ENCODE peak calls at places on chromosomes 5 and 9, in five cellular contexts. X, R, L, G and I are unnamed samples.

GRCh38 chr5:97764700-97765099 is 581.7 kb upstream of the RIOK2 start:
- DNase-seq in X (no peak), R (no peak), L (peak), G (peak), I (peak)

GRCh38 chr9:92385953-92386352 is 18.4 kb downstream of the OGN start:
- DNase-seq in X (no peak), R (no peak), L (peak), G (peak), I (no peak)

GRCh38 chr9:20804476-20805253 is 120.6 kb downstream of the FOCAD start:
- DNase-seq in X (no peak), R (no peak), L (no peak), G (no peak), I (peak)

GRCh38 chr5:194102-194501 is 2.8 kb downstream of the LRRC14B start:
- DNase-seq in X (no peak), R (no peak), L (no peak), G (no peak), I (no peak)

GRCh38 chr9:134764870-134765269 is 115.7 kb upstream of the FCN2 start:
- DNase-seq in X (no peak), R (no peak), L (no peak), G (no peak), I (no peak)

GRCh38 chr9:129063061-129063460 is 17.9 kb upstream of the DOLPP1 start:
- DNase-seq in X (no peak), R (no peak), L (no peak), G (no peak), I (no peak)

GRCh38 chr5:167271061-167271460 is 1020.4 kb upstream of the WWC1 start:
- DNase-seq in X (no peak), R (no peak), L (no peak), G (no peak), I (no peak)

GRCh38 chr9:125863920-125864319 is 116.7 kb downstream of the PBX3 start:
- DNase-seq in X (no peak), R (no peak), L (no peak), G (no peak), I (no peak)

GRCh38 chr9:34989946-34990635 is 546 bp downstream of the DNAJB5 start:
- DNase-seq in X (peak), R (peak), L (peak), G (peak), I (peak)

GRCh38 chr9:138044485-138045383 is 167.2 kb downstream of the CACNA1B start:
- DNase-seq in X (no peak), R (no peak), L (no peak), G (no peak), I (no peak)

GRCh38 chr9:18756712-18757125 is 276.3 kb downstream of the SAXO1 start:
- DNase-seq in X (no peak), R (no peak), L (no peak), G (no peak), I (no peak)

GRCh38 chr5:4990017-4990416 is 150.1 kb upstream of the ADAMTS16 start:
- DNase-seq in X (no peak), R (no peak), L (no peak), G (no peak), I (no peak)

GRCh38 chr5:159210306-159210722 is 961 bp upstream of the RNF145 start:
- DNase-seq in X (no peak), R (no peak), L (no peak), G (no peak), I (no peak)

GRCh38 chr9:88387733-88388202 is 476 bp upstream of the SPIN1 start:
- DNase-seq in X (no peak), R (no peak), L (peak), G (peak), I (peak)

GRCh38 chr9:135320943-135321342 is 158.6 kb upstream of the PPP1R26 start:
- DNase-seq in X (no peak), R (no peak), L (no peak), G (no peak), I (no peak)

GRCh38 chr9:77063645-77064285 is 44.3 kb downstream of the FOXB2 start:
- DNase-seq in X (no peak), R (no peak), L (peak), G (peak), I (peak)

GRCh38 chr9:131609116-131609830 is 64.0 kb downstream of the PRRT1B start:
- DNase-seq in X (no peak), R (no peak), L (peak), G (no peak), I (peak)

GRCh38 chr5:168851902-168852321 is 272.7 kb upstream of the PANK3 start:
- DNase-seq in X (no peak), R (no peak), L (no peak), G (peak), I (peak)

GRCh38 chr9:36187414-36187813 is 3.3 kb upstream of the CLTA start:
- DNase-seq in X (no peak), R (no peak), L (peak), G (no peak), I (peak)

GRCh38 chr5:139637438-139638089 is 10.6 kb upstream of the CXXC5 start:
- DNase-seq in X (peak), R (no peak), L (peak), G (peak), I (peak)

GRCh38 chr5:171579849-171580505 is 160.5 kb downstream of the FGF18 start:
- DNase-seq in X (no peak), R (no peak), L (no peak), G (no peak), I (no peak)

GRCh38 chr5:56496581-56497063 is 263.5 kb upstream of the ANKRD55 start:
- DNase-seq in X (no peak), R (no peak), L (no peak), G (no peak), I (peak)

DNA sequence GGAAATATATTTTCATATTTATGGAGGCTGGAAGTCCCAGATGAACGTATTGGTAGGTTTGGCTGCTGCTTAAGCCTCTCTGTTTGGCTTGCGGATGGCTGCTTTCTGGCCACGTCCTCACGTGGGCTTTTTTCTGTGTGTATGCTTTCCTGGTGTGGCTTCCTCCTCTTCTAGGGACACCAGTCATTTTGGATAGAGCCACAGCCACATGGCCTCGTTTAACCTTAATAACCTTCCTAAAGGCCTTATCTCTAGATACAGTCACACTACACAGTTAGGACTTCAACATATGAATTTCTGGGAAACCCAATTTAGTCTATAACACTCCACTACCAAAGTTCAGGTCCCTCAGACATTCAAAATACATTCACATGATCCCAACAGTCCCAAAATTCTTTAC is 26.9 kb downstream of the NUTM2F start:
- DNase-seq in X (no peak), R (no peak), L (no peak), G (no peak), I (no peak)
- H4K8ac ChIP-seq in X (no peak), R (no peak), L (no peak), G (no peak), I (no peak)

GRCh38 chr9:120905794-120906248 is 20.8 kb downstream of the TRAF1 start:
- DNase-seq in X (no peak), R (no peak), L (no peak), G (no peak), I (no peak)
- H2AFZ ChIP-seq in X (no peak), R (no peak), L (no peak), G (no peak), I (no peak)

GRCh38 chr5:76716456-76717157 is 681 bp downstream of the F2R start:
- DNase-seq in X (peak), R (peak), L (no peak), G (no peak), I (peak)
- H3K4ac ChIP-seq in X (no peak), R (peak), L (peak), G (no peak), I (peak)

DNA sequence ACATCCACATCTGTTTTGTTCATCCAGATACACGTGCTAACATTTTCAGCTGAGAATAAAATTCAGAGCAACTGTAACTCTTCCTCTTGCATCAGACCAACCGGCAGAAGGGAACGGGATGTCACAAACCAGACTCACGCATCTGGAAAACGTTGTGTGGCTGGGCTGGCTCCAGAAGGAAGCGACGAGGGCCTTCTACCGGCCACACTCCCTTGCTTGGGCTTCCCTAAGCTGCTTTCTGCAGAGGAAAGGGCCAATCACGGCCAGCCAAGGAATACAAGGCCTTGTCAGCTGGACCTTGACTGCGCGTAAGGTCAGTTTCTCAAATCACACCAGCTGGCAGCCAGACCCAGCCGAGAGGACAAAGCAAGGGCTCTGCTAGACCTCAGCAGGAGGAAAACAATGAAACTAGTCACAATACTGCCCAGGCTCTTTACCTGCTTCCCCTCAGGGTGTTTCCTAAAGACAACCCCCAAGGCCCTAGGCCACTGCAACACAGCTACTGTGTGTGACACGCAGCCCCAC is 106.1 kb downstream of the THBS4 start:
- DNase-seq in X (peak), R (peak), L (peak), G (peak), I (peak)
- H4K8ac ChIP-seq in X (no peak), R (no peak), L (no peak), G (peak), I (peak)

DNA sequence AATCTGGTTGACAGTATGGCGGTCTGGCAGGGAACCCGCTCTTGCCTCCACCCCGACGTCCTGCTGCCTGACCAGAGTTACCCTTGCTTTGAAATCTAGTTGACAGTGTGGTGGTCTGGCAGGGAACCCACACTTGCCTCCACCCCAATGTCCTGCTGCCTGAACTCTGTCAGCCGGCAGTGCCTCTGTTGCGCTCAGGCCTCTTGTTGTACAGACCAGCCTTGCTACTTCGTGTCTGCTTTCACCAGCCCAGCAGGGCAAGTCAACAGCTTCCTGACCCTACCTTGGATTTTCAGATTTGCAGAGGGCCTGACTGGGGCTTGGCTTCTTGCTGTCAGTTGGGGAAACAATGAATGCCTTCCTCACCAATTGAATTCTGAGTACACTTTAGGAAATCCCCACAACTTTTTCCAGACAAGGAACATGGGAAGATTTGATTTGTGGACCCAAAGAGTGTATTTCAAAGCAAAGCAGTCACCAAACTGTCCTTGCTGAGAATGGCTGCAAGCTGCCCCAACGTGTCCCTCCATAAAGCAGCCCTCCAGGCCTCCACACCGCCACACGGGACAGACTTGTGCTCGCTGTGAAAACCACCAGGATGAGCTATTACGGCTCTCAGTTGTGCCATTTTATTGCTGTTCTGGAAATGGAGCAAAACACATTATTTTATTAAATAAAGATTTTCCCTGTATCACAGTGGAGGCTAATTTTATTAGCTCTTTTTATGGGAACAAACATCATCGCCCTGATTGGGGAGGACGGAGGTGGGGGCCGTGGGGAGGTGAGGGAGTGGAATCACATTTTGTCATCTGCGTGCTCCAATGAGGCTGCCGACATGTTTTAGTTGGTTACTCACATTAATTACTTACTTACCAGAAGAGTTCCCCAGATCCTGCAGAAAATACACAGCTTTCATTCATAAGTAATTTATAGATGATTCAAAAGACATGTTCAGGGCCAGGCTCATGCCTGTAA is 189.3 kb downstream of the AOPEP start:
- DNase-seq in X (peak), R (no peak), L (no peak), G (no peak), I (no peak)
- H2AFZ ChIP-seq in X (no peak), R (no peak), L (no peak), G (no peak), I (no peak)

GRCh38 chr5:151162794-151163193 is 5.2 kb upstream of the ANXA6 start:
- DNase-seq in X (no peak), R (no peak), L (peak), G (no peak), I (no peak)

GRCh38 chr5:151158287-151158661 is 695 bp upstream of the ANXA6 start:
- DNase-seq in X (peak), R (no peak), L (no peak), G (no peak), I (no peak)

GRCh38 chr5:151157426-151158286 is at the start of gene ANXA6:
- DNase-seq in X (peak), R (peak), L (peak), G (peak), I (peak)

GRCh38 chr5:151156732-151157402 is 712 bp downstream of the ANXA6 start:
- DNase-seq in X (peak), R (no peak), L (peak), G (no peak), I (peak)

GRCh38 chr5:151159649-151160373 is 2.2 kb upstream of the ANXA6 start:
- DNase-seq in X (no peak), R (no peak), L (no peak), G (no peak), I (no peak)
- H3K4ac ChIP-seq in X (no peak), R (no peak), L (no peak), G (no peak), I (no peak)

GRCh38 chr5:150457562-150458240 is 8.2 kb upstream of the RPS14 start:
- DNase-seq in X (no peak), R (no peak), L (no peak), G (no peak), I (no peak)

GRCh38 chr5:150461231-150461630 is 11.7 kb upstream of the RPS14 start:
- DNase-seq in X (no peak), R (no peak), L (no peak), G (no peak), I (no peak)

GRCh38 chr5:150460781-150461180 is 11.2 kb upstream of the RPS14 start:
- DNase-seq in X (no peak), R (no peak), L (no peak), G (no peak), I (no peak)

GRCh38 chr5:150457112-150457511 is 7.6 kb upstream of the RPS14 start:
- DNase-seq in X (peak), R (no peak), L (no peak), G (no peak), I (no peak)

DNA sequence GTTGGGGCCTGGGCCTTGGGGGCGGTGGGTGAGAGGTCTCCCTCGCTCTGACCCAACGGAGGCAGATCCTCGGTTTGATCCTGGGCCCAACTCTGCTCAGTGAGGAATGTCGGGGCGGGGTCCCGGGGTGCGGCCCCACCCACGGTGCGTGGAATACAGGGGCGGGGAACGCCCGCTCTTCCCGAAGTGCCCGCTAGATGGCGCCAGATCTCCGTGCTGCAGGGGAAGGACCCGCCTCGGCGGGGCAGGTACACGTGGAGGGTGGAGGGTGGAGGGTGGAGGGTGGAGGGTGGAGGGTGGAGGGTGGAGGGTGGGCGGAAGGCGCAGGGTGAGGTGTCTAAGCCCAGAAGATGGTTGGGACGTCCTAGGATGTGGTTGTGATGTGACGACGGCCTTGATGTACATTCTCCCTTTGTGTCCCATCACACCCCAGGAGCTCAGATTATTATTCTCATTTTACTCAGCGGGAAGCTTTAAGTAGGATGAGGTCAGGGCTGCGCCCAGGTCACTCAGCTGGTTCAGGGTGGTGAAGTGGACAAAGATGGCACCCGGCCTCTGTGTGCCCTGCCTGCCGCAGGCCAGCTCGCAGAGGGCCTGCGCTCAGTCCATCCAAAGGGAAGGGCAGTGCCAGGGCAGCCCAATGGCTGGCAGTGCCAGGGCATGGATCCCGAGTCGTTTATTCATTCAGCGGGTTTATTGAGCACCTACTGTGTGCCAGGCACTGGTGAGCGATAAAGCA is 9.4 kb upstream of the RPS14 start:
- DNase-seq in X (peak), R (peak), L (peak), G (peak), I (peak)
- H4K8ac ChIP-seq in X (no peak), R (no peak), L (peak), G (peak), I (peak)